ENCODE peak calls at places on chromosomes 3 and 15, in nine cellular contexts. One of them, this sample, is unnamed.

GRCh38 chr3:111715911-111716523 is 120.9 kb upstream of the ZBED2 start:
- DNase-seq in epithelial cell of esophagus: peak; percentile 60
- DNase-seq in coronary artery: no peak
- DNase-seq in Peyer's patch: no peak
- DNase-seq in ovary: peak; percentile 29
- DNase-seq in mammary epithelial cell: no peak
- DNase-seq in endodermal cell: peak; percentile 69
- DNase-seq in uterus: peak; percentile 47
- DNase-seq in fibroblast of lung: peak; percentile 43
- DNase-seq in this sample: peak; percentile 46

GRCh38 chr3:187101184-187102072 is 37.9 kb downstream of the RPL39L start:
- DNase-seq in uterus: peak; percentile 77
- DNase-seq in epithelial cell of esophagus: peak; percentile 9
- DNase-seq in ovary: peak; percentile 57
- DNase-seq in Peyer's patch: peak; percentile 55
- DNase-seq in fibroblast of lung: peak; percentile 87
- DNase-seq in coronary artery: peak; percentile 80
- DNase-seq in mammary epithelial cell: peak; percentile 52
- DNase-seq in endodermal cell: no peak
- DNase-seq in this sample: no peak

GRCh38 chr15:50051811-50052419 is 67.1 kb downstream of the ATP8B4 start:
- DNase-seq in uterus: peak; percentile 74
- DNase-seq in endodermal cell: peak; percentile 76
- DNase-seq in mammary epithelial cell: peak; percentile 67
- DNase-seq in coronary artery: no peak
- DNase-seq in fibroblast of lung: peak; percentile 76
- DNase-seq in epithelial cell of esophagus: peak; percentile 87
- DNase-seq in Peyer's patch: no peak
- DNase-seq in ovary: peak; percentile 76
- DNase-seq in this sample: peak; percentile 51

GRCh38 chr15:89747708-89748682 is 3.1 kb downstream of the MESP1 start:
- DNase-seq in epithelial cell of esophagus: no peak
- DNase-seq in ovary: no peak
- DNase-seq in fibroblast of lung: no peak
- DNase-seq in endodermal cell: peak; percentile 82
- DNase-seq in uterus: no peak
- DNase-seq in Peyer's patch: no peak
- DNase-seq in mammary epithelial cell: no peak
- DNase-seq in coronary artery: no peak
- DNase-seq in this sample: no peak

GRCh38 chr15:51382787-51383186 is 41.3 kb downstream of the GLDN start:
- DNase-seq in ovary: no peak
- DNase-seq in fibroblast of lung: peak; percentile 39
- DNase-seq in mammary epithelial cell: peak; percentile 36
- DNase-seq in epithelial cell of esophagus: peak; percentile 52
- DNase-seq in uterus: no peak
- DNase-seq in coronary artery: no peak
- DNase-seq in Peyer's patch: no peak
- DNase-seq in endodermal cell: peak; percentile 86
- DNase-seq in this sample: peak; percentile 31

GRCh38 chr15:87492321-87492720 is 764.2 kb downstream of the NTRK3 start:
- DNase-seq in endodermal cell: no peak
- DNase-seq in Peyer's patch: no peak
- DNase-seq in coronary artery: no peak
- DNase-seq in uterus: no peak
- DNase-seq in fibroblast of lung: peak; percentile 58
- DNase-seq in epithelial cell of esophagus: no peak
- DNase-seq in mammary epithelial cell: no peak
- DNase-seq in ovary: no peak
- DNase-seq in this sample: no peak

GRCh38 chr3:72976182-72976825 is 20.3 kb upstream of the PPP4R2 start:
- DNase-seq in Peyer's patch: no peak
- DNase-seq in mammary epithelial cell: no peak
- DNase-seq in fibroblast of lung: peak; percentile 25
- DNase-seq in endodermal cell: no peak
- DNase-seq in ovary: no peak
- DNase-seq in coronary artery: no peak
- DNase-seq in epithelial cell of esophagus: peak; percentile 56
- DNase-seq in uterus: no peak
- DNase-seq in this sample: no peak

GRCh38 chr15:86316699-86317378 is 237.2 kb downstream of the AGBL1 start:
- DNase-seq in coronary artery: no peak
- DNase-seq in Peyer's patch: no peak
- DNase-seq in endodermal cell: no peak
- DNase-seq in epithelial cell of esophagus: no peak
- DNase-seq in uterus: no peak
- DNase-seq in ovary: no peak
- DNase-seq in mammary epithelial cell: no peak
- DNase-seq in fibroblast of lung: no peak
- DNase-seq in this sample: no peak

GRCh38 chr3:127855246-127855645 is 32.9 kb upstream of the MGLL start:
- DNase-seq in epithelial cell of esophagus: no peak
- DNase-seq in uterus: no peak
- DNase-seq in ovary: no peak
- DNase-seq in endodermal cell: no peak
- DNase-seq in mammary epithelial cell: no peak
- DNase-seq in Peyer's patch: no peak
- DNase-seq in coronary artery: no peak
- DNase-seq in fibroblast of lung: no peak
- DNase-seq in this sample: no peak

GRCh38 chr3:141373232-141373631 is 4.9 kb downstream of the ZBTB38 start:
- DNase-seq in fibroblast of lung: no peak
- DNase-seq in coronary artery: no peak
- DNase-seq in endodermal cell: no peak
- DNase-seq in mammary epithelial cell: no peak
- DNase-seq in ovary: no peak
- DNase-seq in uterus: no peak
- DNase-seq in Peyer's patch: no peak
- DNase-seq in epithelial cell of esophagus: no peak
- DNase-seq in this sample: no peak

GRCh38 chr3:122975924-122976293 is 51.7 kb downstream of the SEMA5B start:
- DNase-seq in epithelial cell of esophagus: no peak
- DNase-seq in Peyer's patch: no peak
- DNase-seq in mammary epithelial cell: no peak
- DNase-seq in coronary artery: no peak
- DNase-seq in endodermal cell: no peak
- DNase-seq in fibroblast of lung: peak; percentile 19
- DNase-seq in ovary: no peak
- DNase-seq in uterus: no peak
- DNase-seq in this sample: no peak
- H3K4me3 ChIP-seq in epithelial cell of esophagus: no peak overlapping the region
- H3K4me3 ChIP-seq in Peyer's patch: no peak overlapping the region
- H3K4me3 ChIP-seq in mammary epithelial cell: no peak overlapping the region
- H3K4me3 ChIP-seq in coronary artery: no peak overlapping the region
- H3K4me3 ChIP-seq in endodermal cell: no peak overlapping the region
- H3K4me3 ChIP-seq in fibroblast of lung: no peak overlapping the region
- H3K4me3 ChIP-seq in ovary: no peak overlapping the region
- H3K4me3 ChIP-seq in uterus: no peak overlapping the region
- H3K4me3 ChIP-seq in this sample: no peak overlapping the region

DNA sequence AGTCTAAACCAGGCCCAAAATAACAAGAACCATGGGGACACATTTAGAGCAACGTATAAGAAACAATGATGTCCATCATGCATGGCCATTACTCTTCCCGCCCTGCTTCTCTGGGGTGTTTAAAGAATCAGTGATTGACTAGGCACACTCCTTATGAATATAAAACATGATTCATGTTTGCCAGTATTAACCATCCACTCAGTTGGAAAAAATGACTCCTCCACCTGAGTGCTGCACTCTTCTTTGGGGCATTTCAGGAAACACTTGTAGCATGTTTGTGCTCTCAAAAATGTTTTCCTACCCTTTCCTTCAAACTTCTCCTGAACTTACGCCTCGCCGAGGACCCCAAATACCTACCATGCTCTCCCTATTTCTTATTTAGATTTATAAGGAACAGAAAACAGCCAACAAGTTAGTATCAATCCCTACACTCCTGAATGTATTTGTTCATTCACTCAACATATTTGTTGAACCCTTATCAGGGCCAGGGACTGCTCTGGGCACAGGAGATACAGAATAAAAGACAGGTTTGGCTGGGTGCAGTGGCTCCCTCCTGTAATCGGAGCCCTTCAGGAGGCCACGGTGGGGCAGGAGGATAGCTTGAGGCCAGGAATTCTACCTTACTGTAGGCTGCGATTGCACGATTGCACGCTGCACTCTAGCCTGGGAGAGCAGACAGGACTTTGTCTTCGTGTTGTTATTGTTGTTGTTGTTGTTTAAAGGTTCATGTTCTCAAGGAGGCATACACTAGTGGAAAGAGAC is 137.0 kb downstream of the TMCO5A start:
- DNase-seq in Peyer's patch: no peak
- DNase-seq in coronary artery: no peak
- DNase-seq in uterus: no peak
- DNase-seq in ovary: no peak
- DNase-seq in epithelial cell of esophagus: peak; percentile 26
- DNase-seq in endodermal cell: no peak
- DNase-seq in mammary epithelial cell: no peak
- DNase-seq in fibroblast of lung: no peak
- DNase-seq in this sample: no peak
- H3K4me3 ChIP-seq in Peyer's patch: no peak overlapping the region
- H3K4me3 ChIP-seq in coronary artery: peak overlapping the region; percentile 80
- H3K4me3 ChIP-seq in uterus: no peak overlapping the region
- H3K4me3 ChIP-seq in ovary: no peak overlapping the region
- H3K4me3 ChIP-seq in epithelial cell of esophagus: no peak overlapping the region
- H3K4me3 ChIP-seq in endodermal cell: no peak overlapping the region
- H3K4me3 ChIP-seq in mammary epithelial cell: no peak overlapping the region
- H3K4me3 ChIP-seq in fibroblast of lung: no peak overlapping the region
- H3K4me3 ChIP-seq in this sample: no peak overlapping the region

GRCh38 chr3:52119826-52120225 is 34.4 kb downstream of the POC1A start:
- DNase-seq in endodermal cell: no peak
- DNase-seq in ovary: no peak
- DNase-seq in mammary epithelial cell: no peak
- DNase-seq in epithelial cell of esophagus: peak; percentile 32
- DNase-seq in fibroblast of lung: no peak
- DNase-seq in uterus: no peak
- DNase-seq in coronary artery: no peak
- DNase-seq in Peyer's patch: no peak
- DNase-seq in this sample: no peak

GRCh38 chr3:52121813-52122212 is 32.4 kb downstream of the POC1A start:
- DNase-seq in ovary: no peak
- DNase-seq in epithelial cell of esophagus: no peak
- DNase-seq in coronary artery: no peak
- DNase-seq in mammary epithelial cell: no peak
- DNase-seq in uterus: no peak
- DNase-seq in endodermal cell: no peak
- DNase-seq in Peyer's patch: no peak
- DNase-seq in fibroblast of lung: no peak
- DNase-seq in this sample: no peak

GRCh38 chr3:52122491-52122890 is 31.7 kb downstream of the POC1A start:
- DNase-seq in ovary: no peak
- DNase-seq in coronary artery: no peak
- DNase-seq in Peyer's patch: no peak
- DNase-seq in fibroblast of lung: no peak
- DNase-seq in epithelial cell of esophagus: no peak
- DNase-seq in endodermal cell: no peak
- DNase-seq in mammary epithelial cell: no peak
- DNase-seq in uterus: no peak
- DNase-seq in this sample: no peak

GRCh38 chr3:52120576-52121458 is 33.4 kb downstream of the POC1A start:
- DNase-seq in epithelial cell of esophagus: peak; percentile 51
- DNase-seq in endodermal cell: no peak
- DNase-seq in Peyer's patch: no peak
- DNase-seq in ovary: no peak
- DNase-seq in uterus: no peak
- DNase-seq in mammary epithelial cell: peak; percentile 19
- DNase-seq in fibroblast of lung: no peak
- DNase-seq in coronary artery: no peak
- DNase-seq in this sample: no peak

DNA sequence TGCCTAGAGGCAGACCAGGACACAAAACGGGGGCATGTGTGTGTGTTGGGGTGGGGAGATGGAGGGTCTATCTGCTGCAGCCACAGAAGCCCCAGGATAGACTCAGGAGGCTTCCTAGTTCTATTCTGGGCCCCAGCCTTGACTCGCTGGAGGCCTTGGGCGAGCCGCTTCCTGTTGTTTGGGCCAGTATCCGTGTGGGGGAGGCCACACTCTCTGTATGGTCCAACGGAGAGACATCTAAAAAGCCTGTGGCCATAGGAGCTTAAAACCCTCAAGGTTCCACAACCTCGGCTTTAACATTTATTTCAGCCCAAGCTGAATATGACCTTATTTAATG is 32.8 kb downstream of the POC1A start:
- DNase-seq in fibroblast of lung: no peak
- DNase-seq in endodermal cell: no peak
- DNase-seq in uterus: no peak
- DNase-seq in ovary: peak; percentile 39
- DNase-seq in mammary epithelial cell: no peak
- DNase-seq in Peyer's patch: no peak
- DNase-seq in epithelial cell of esophagus: no peak
- DNase-seq in coronary artery: no peak
- DNase-seq in this sample: no peak
- H3K4me3 ChIP-seq in fibroblast of lung: no peak overlapping the region
- H3K4me3 ChIP-seq in endodermal cell: no peak overlapping the region
- H3K4me3 ChIP-seq in uterus: no peak overlapping the region
- H3K4me3 ChIP-seq in ovary: no peak overlapping the region
- H3K4me3 ChIP-seq in mammary epithelial cell: no peak overlapping the region
- H3K4me3 ChIP-seq in Peyer's patch: no peak overlapping the region
- H3K4me3 ChIP-seq in epithelial cell of esophagus: no peak overlapping the region
- H3K4me3 ChIP-seq in coronary artery: no peak overlapping the region
- H3K4me3 ChIP-seq in this sample: no peak overlapping the region

DNA sequence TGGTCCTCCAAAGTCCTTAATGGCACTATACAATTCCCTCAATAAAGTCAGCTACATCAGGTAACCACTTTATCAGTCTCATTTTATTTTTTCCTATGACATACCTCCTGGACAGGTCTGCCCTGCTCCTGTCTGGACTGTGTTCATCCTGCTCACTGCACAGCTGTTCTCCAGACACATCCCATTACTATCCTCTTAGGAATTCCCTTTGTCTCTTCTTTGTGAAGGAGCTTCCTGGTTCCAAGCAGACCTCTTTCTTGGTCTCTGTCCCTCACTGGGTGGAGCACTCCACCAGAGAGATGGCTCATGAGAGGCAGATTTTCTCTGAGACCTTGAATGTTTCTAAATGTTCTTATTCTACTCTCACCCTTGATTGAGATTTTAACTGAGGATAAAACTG is 60.1 kb downstream of the KY start:
- DNase-seq in fibroblast of lung: no peak
- DNase-seq in mammary epithelial cell: peak; percentile 17
- DNase-seq in coronary artery: no peak
- DNase-seq in epithelial cell of esophagus: peak; percentile 75
- DNase-seq in endodermal cell: no peak
- DNase-seq in ovary: no peak
- DNase-seq in uterus: no peak
- DNase-seq in Peyer's patch: no peak
- DNase-seq in this sample: no peak
- H3K4me3 ChIP-seq in fibroblast of lung: no peak overlapping the region
- H3K4me3 ChIP-seq in mammary epithelial cell: no peak overlapping the region
- H3K4me3 ChIP-seq in coronary artery: no peak overlapping the region
- H3K4me3 ChIP-seq in epithelial cell of esophagus: no peak overlapping the region
- H3K4me3 ChIP-seq in endodermal cell: no peak overlapping the region
- H3K4me3 ChIP-seq in ovary: no peak overlapping the region
- H3K4me3 ChIP-seq in uterus: no peak overlapping the region
- H3K4me3 ChIP-seq in Peyer's patch: no peak overlapping the region
- H3K4me3 ChIP-seq in this sample: no peak overlapping the region